ENCODE peak calls at places on chromosomes 16 and 17, in six cellular contexts. T is right lobe of liver, H is Peyer's patch, L is uterus, G is sigmoid colon, X is HCT116. Y is an unnamed sample.

GRCh38 chr17:42880776-42881175 is 19.8 kb upstream of the G6PC1 start:
- DNase-seq in X (no peak), G (no peak), L (no peak), T (no peak), H (no peak), Y (no peak)

GRCh38 chr17:61634011-61634539 is 43.1 kb upstream of the NACA2 start:
- DNase-seq in G (no peak), H (no peak), T (no peak), L (no peak), X (no peak), Y (no peak)

GRCh38 chr17:77354420-77354720 is 213.6 kb downstream of the SEC14L1 start:
- DNase-seq in G (no peak), H (no peak), L (no peak), T (no peak), X (no peak), Y (no peak)

GRCh38 chr17:15262291-15263205 is 2.6 kb downstream of the PMP22 start:
- DNase-seq in X (peak; percentile 87), H (peak; percentile 93), L (peak; percentile 91), T (peak; percentile 68), G (peak; percentile 98), Y (peak; percentile 92)

GRCh38 chr16:58110590-58111330 is 18.4 kb downstream of the CFAP20 start:
- DNase-seq in L (no peak), T (no peak), X (no peak), G (no peak), H (no peak), Y (no peak)

GRCh38 chr17:74158761-74159160 is 44.7 kb upstream of the RPL38 start:
- DNase-seq in T (peak; percentile 1), G (no peak), H (no peak), L (no peak), X (no peak), Y (no peak)

GRCh38 chr17:83151056-83151441 is 71.6 kb downstream of the METRNL start:
- DNase-seq in X (no peak), L (no peak), H (no peak), G (no peak), T (no peak), Y (no peak)

GRCh38 chr16:54873081-54873480 is 57.6 kb upstream of the IRX5 start:
- DNase-seq in X (no peak), G (no peak), T (no peak), L (no peak), H (no peak), Y (no peak)

GRCh38 chr16:71626858-71627213 is 852 bp downstream of the MARVELD3 start:
- DNase-seq in G (no peak), T (peak; percentile 51), X (peak; percentile 56), L (no peak), H (peak; percentile 94), Y (no peak)

GRCh38 chr16:4271176-4272113 is 1.4 kb downstream of the TFAP4 start:
- DNase-seq in L (peak; percentile 88), T (peak; percentile 96), G (peak; percentile 94), X (peak; percentile 86), H (peak; percentile 93), Y (peak; percentile 98)

GRCh38 chr17:7676533-7676932 is 10.8 kb downstream of the TP53 start:
- DNase-seq in X (no peak), L (no peak), H (no peak), G (no peak), T (no peak), Y (no peak)

GRCh38 chr16:12703935-12704334 is 99.8 kb downstream of the CPPED1 start:
- DNase-seq in L (no peak), G (no peak), H (no peak), X (no peak), T (peak; percentile 18), Y (no peak)

GRCh38 chr16:11585460-11586374 is 1.0 kb downstream of the LITAF start:
- DNase-seq in L (peak; percentile 35), H (peak; percentile 55), G (no peak), T (peak; percentile 64), X (no peak), Y (peak; percentile 31)

GRCh38 chr17:65568918-65569317 is 7.5 kb upstream of the AXIN2 start:
- DNase-seq in G (no peak), L (no peak), X (no peak), T (no peak), H (no peak), Y (no peak)

GRCh38 chr17:65567566-65567965 is 6.1 kb upstream of the AXIN2 start:
- DNase-seq in H (no peak), L (no peak), X (no peak), T (no peak), G (no peak), Y (no peak)

GRCh38 chr17:65562206-65562531 is 721 bp upstream of the AXIN2 start:
- DNase-seq in X (no peak), L (no peak), G (no peak), T (no peak), H (no peak), Y (no peak)

GRCh38 chr17:65564793-65565192 is 3.3 kb upstream of the AXIN2 start:
- DNase-seq in H (no peak), T (no peak), X (no peak), L (peak; percentile 72), G (peak; percentile 84), Y (peak; percentile 58)

GRCh38 chr17:65565559-65565958 is 4.1 kb upstream of the AXIN2 start:
- DNase-seq in T (no peak), L (no peak), X (no peak), G (no peak), H (no peak), Y (no peak)
- TF ChIP-seq POLR2A in T (no peak), L (no peak), X (no peak), G (no peak), H (no peak), Y (no peak)

GRCh38 chr16:30414159-30414558 is 6.8 kb downstream of the ZNF771 start:
- DNase-seq in X (no peak), T (no peak), H (no peak), G (no peak), L (no peak), Y (peak; percentile 91)
- H3K36me3 ChIP-seq in X (peaks cover 26% of the 10 kb centered on the region), T (no peaks in the 10 kb centered on the region), H (no peaks in the 10 kb centered on the region), G (no peaks in the 10 kb centered on the region), L (no peaks in the 10 kb centered on the region), Y (no peaks in the 10 kb centered on the region)

GRCh38 chr17:58294034-58294433 is 13.3 kb upstream of the MPO start:
- DNase-seq in L (no peak), H (no peak), T (no peak), G (no peak), X (no peak), Y (no peak)
- H3K4me3 ChIP-seq in L (no peak overlapping the region), H (no peak overlapping the region), T (no peak overlapping the region), G (no peak overlapping the region), X (no peak overlapping the region), Y (no peak overlapping the region)

GRCh38 chr17:63843387-63844292 is 1.2 kb upstream of the SMARCD2 start:
- DNase-seq in H (peak; percentile 41), L (peak; percentile 52), G (peak; percentile 89), T (no peak), X (peak; percentile 40), Y (peak; percentile 69)

GRCh38 chr17:63842540-63843386 is at the start of gene SMARCD2:
- DNase-seq in T (peak; percentile 100), H (peak; percentile 99), L (peak; percentile 99), X (peak; percentile 100), G (peak; percentile 99), Y (peak; percentile 99)

GRCh38 chr17:63842173-63842539 is 329 bp downstream of the SMARCD2 start:
- DNase-seq in T (no peak), H (no peak), G (peak; percentile 77), L (peak; percentile 51), X (no peak), Y (no peak)

GRCh38 chr17:63840591-63841349 is 1.7 kb downstream of the SMARCD2 start:
- DNase-seq in X (no peak), G (no peak), H (no peak), L (no peak), T (no peak), Y (no peak)

DNA sequence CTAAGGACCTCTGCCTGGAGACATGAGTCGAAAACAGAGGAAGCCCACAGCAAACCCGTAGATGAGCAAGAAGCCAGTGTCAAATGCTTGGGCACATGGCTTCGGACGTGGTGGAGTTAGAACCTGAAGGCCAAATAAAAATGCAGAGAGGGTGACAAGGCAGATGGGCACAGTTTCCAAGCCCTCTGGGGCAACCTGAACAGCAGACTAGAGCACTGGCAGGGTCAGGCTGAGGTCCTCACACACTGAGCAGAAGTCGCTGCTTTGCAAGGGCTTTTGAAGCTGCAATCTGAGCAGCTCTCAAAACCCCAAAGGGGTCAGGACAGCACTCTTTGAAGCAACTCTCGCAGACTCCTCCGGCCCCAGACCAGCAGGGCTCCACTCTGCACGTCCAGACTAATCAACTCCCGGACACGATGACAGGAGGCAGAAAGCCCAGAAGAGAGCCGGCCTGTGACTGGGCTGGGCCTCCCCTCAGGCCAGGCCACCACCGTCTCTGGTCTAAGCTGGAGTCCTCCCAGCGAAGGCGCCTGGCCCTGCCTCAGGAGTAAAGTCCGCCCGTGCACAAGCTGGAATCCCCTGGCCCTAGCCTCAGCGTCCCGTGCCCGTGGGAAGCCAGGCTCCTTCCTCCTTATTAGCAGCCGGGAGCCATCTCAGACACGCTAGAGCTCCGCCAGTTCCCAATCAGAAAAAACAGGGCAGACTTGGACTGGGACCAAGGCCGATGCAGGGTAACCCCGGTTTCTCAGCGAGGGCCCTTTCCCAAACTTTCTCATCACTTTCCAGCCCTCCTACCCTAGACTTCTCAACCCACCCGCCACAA is 924 bp downstream of the SMARCD2 start:
- DNase-seq in T (peak; percentile 79), H (peak; percentile 82), X (no peak), G (peak; percentile 89), L (peak; percentile 57), Y (peak; percentile 64)
- TF ChIP-seq POLR2A in T (no peak), H (no peak), X (no peak), G (no peak), L (no peak), Y (no peak)

GRCh38 chr16:65446441-65446840 is 324.6 kb upstream of the CDH11 start:
- DNase-seq in H (no peak), T (no peak), G (no peak), L (no peak), X (no peak), Y (no peak)
- H3K36me3 ChIP-seq in H (no peaks in the 10 kb centered on the region), T (no peaks in the 10 kb centered on the region), G (no peaks in the 10 kb centered on the region), L (no peaks in the 10 kb centered on the region), X (no peaks in the 10 kb centered on the region), Y (no peaks in the 10 kb centered on the region)

GRCh38 chr17:2701161-2701995 is 10.2 kb downstream of the CLUH start:
- DNase-seq in L (peak; percentile 10), T (peak; percentile 47), H (peak; percentile 43), G (peak; percentile 62), X (no peak), Y (no peak)

GRCh38 chr17:2700491-2701141 is 10.9 kb downstream of the CLUH start:
- DNase-seq in G (peak; percentile 64), T (peak; percentile 39), X (no peak), H (peak; percentile 35), L (peak; percentile 12), Y (no peak)

GRCh38 chr17:2701996-2702741 is 9.4 kb downstream of the CLUH start:
- DNase-seq in T (no peak), X (no peak), L (no peak), H (peak; percentile 32), G (peak; percentile 59), Y (no peak)

GRCh38 chr17:2697611-2698162 is 13.9 kb downstream of the CLUH start:
- DNase-seq in L (peak; percentile 11), X (no peak), G (peak; percentile 57), H (peak; percentile 47), T (peak; percentile 48), Y (peak; percentile 13)

GRCh38 chr17:2700031-2700490 is 11.5 kb downstream of the CLUH start:
- DNase-seq in H (peak; percentile 31), G (peak; percentile 52), T (peak; percentile 39), L (peak; percentile 9), X (no peak), Y (no peak)
- H3K4me3 ChIP-seq in H (no peak overlapping the region), G (no peak overlapping the region), T (no peak overlapping the region), L (no peak overlapping the region), X (no peak overlapping the region), Y (no peak overlapping the region)

GRCh38 chr17:48577946-48578615 is at the start of gene HOXB4:
- DNase-seq in X (no peak), T (peak; percentile 67), H (peak; percentile 81), G (peak; percentile 95), L (peak; percentile 68), Y (peak; percentile 77)
- TF ChIP-seq POLR2A in X (no peak), T (no peak), H (no peak), G (peak; percentile 17), L (no peak), Y (no peak)

Y was measured in testis.